ENCODE peak calls at places on chromosomes 1 and 21, in ten cellular contexts. G is KBM-7; S is HT-29; M is EL; W is NCI-H1092 treated with DMSO at 0.1 percent for 48 hours; X is NCI-H2107; F is testis; Z is activated T-helper 1 cell treated with Interleukin-2 at 50 U/mL for 16 hours; U is stimulated activated naive CD8-positive, alpha-beta T cell treated with anti-CD3 and anti-CD28 coated beads, Interleukin-15, Interleukin-2, amounts not matched to agents 100 U/mL and 50 U/mL, for 24 hours; H is stimulated activated CD8-positive, alpha-beta memory T cell treated with anti-CD3 and anti-CD28 coated beads, Interleukin-4, amount 100 ng/mL, for 1 hour. K is an unnamed sample.
A peak's percentile ranks its signal among the peaks of the same experiment; 100 is the strongest.

GRCh38 chr1:64898107-64898861 is 68.1 kb downstream of the JAK1 start:
- DNase-seq in M (peak; percentile 96), H (no peak), G (no peak), Z (peak; percentile 24), X (no peak), W (no peak), U (peak; percentile 37), S (peak; percentile 89), F (peak; percentile 88), K (no peak)

GRCh38 chr1:182249201-182249676 is 142.4 kb downstream of the GLUL start:
- DNase-seq in U (peak; percentile 32), S (peak; percentile 93), W (no peak), H (no peak), F (no peak), M (no peak), G (no peak), Z (no peak), X (no peak), K (peak; percentile 68)

GRCh38 chr1:170461362-170461761 is 70.6 kb upstream of the GORAB start:
- DNase-seq in U (no peak), M (peak; percentile 74), X (no peak), W (no peak), F (no peak), S (no peak), Z (no peak), H (no peak), G (no peak), K (no peak)

GRCh38 chr1:168879906-168880734 is 151.1 kb upstream of the DPT start:
- DNase-seq in X (peak; percentile 64), M (no peak), Z (no peak), U (no peak), S (peak; percentile 54), H (no peak), W (no peak), G (no peak), F (peak; percentile 30), K (no peak)

GRCh38 chr1:77796695-77797405 is 17.4 kb downstream of the MIGA1 start:
- DNase-seq in S (peak; percentile 9), F (no peak), X (no peak), Z (no peak), G (no peak), M (no peak), U (no peak), W (no peak), H (no peak), K (no peak)

GRCh38 chr21:42423197-42423675 is 19.5 kb downstream of the UBASH3A start:
- DNase-seq in M (no peak), U (peak; percentile 62), S (no peak), W (no peak), H (no peak), Z (no peak), G (no peak), F (no peak), X (no peak), K (peak; percentile 76)

GRCh38 chr1:36386262-36387140 is 777 bp upstream of the STK40 start:
- DNase-seq in M (peak; percentile 100), G (peak; percentile 96), W (peak; percentile 64), H (peak; percentile 60), X (peak; percentile 73), Z (peak; percentile 82), F (peak; percentile 93), S (peak; percentile 95), U (peak; percentile 89), K (peak; percentile 90)

GRCh38 chr1:177983824-177984528 is 14.1 kb upstream of the SEC16B start:
- DNase-seq in Z (no peak), U (no peak), W (peak; percentile 76), G (no peak), H (no peak), M (peak; percentile 87), S (no peak), F (peak; percentile 60), X (no peak), K (no peak)

GRCh38 chr1:85584264-85584781 is 3.8 kb downstream of the CCN1 start:
- DNase-seq in U (no peak), M (peak; percentile 97), S (peak; percentile 23), H (no peak), F (no peak), G (no peak), W (no peak), Z (no peak), X (no peak), K (no peak)

GRCh38 chr21:43196789-43197188 is 28.0 kb downstream of the CRYAA start:
- DNase-seq in W (no peak), H (no peak), U (no peak), M (no peak), S (no peak), X (peak; percentile 23), Z (no peak), F (peak; percentile 82), G (no peak), K (peak; percentile 30)

GRCh38 chr1:81703352-81703735 is 97.4 kb upstream of the ADGRL2 start:
- DNase-seq in W (no peak), S (peak; percentile 32), F (no peak), H (no peak), M (peak; percentile 80), G (no peak), U (no peak), Z (no peak), X (no peak), K (no peak)

GRCh38 chr1:81846630-81847029 is 45.9 kb downstream of the ADGRL2 start:
- DNase-seq in W (no peak), M (no peak), X (no peak), U (no peak), Z (no peak), F (no peak), H (no peak), G (no peak), S (peak; percentile 7), K (no peak)

GRCh38 chr1:213759359-213760181 is 228.2 kb upstream of the PROX1 start:
- DNase-seq in H (no peak), F (no peak), G (no peak), W (peak; percentile 86), S (no peak), M (no peak), X (no peak), Z (no peak), U (no peak), K (no peak)

GRCh38 chr1:83545450-83545849 is 453.5 kb downstream of the TTLL7 start:
- DNase-seq in G (peak; percentile 34), Z (no peak), F (no peak), M (no peak), X (no peak), S (peak; percentile 61), H (no peak), U (no peak), W (no peak), K (no peak)

GRCh38 chr1:163094589-163094988 is 25.4 kb downstream of the RGS4 start:
- DNase-seq in X (no peak), Z (no peak), U (no peak), M (no peak), W (no peak), G (no peak), S (no peak), F (no peak), H (no peak), K (no peak)

GRCh38 chr1:162093095-162093494 is 23.6 kb downstream of the NOS1AP start:
- DNase-seq in M (no peak), U (no peak), G (no peak), W (no peak), Z (no peak), F (no peak), S (no peak), X (no peak), H (no peak), K (no peak)

GRCh38 chr1:236522937-236523703 is 662 bp upstream of the LGALS8 start:
- DNase-seq in S (peak; percentile 59), W (peak; percentile 58), M (no peak), H (no peak), F (peak; percentile 66), U (peak; percentile 11), X (no peak), G (no peak), Z (no peak), K (peak; percentile 61)

GRCh38 chr21:44065428-44065827 is 41.8 kb upstream of the PWP2 start:
- DNase-seq in G (peak; percentile 51), W (no peak), S (no peak), U (peak; percentile 71), M (peak; percentile 12), F (no peak), Z (peak; percentile 63), X (no peak), H (peak; percentile 49), K (peak; percentile 81)

GRCh38 chr1:40435471-40435870 is 14.8 kb upstream of the ZFP69B start:
- DNase-seq in U (no peak), H (no peak), M (no peak), X (no peak), W (no peak), S (no peak), F (no peak), Z (no peak), G (no peak), K (no peak)

GRCh38 chr1:190067592-190067991 is 410.1 kb downstream of the BRINP3 start:
- DNase-seq in H (no peak), S (peak; percentile 24), F (no peak), X (no peak), M (peak; percentile 1), W (no peak), Z (no peak), G (no peak), U (no peak), K (no peak)

GRCh38 chr1:243924188-243924587 is 74.1 kb upstream of the AKT3 start:
- DNase-seq in X (no peak), Z (no peak), U (no peak), W (no peak), S (no peak), M (peak; percentile 89), F (no peak), H (no peak), G (no peak), K (no peak)

GRCh38 chr1:30758785-30759380 is 1.3 kb upstream of the LAPTM5 start:
- DNase-seq in G (peak; percentile 58), X (no peak), S (peak; percentile 28), M (peak; percentile 40), W (no peak), Z (no peak), H (no peak), F (no peak), U (peak; percentile 58), K (peak; percentile 61)

GRCh38 chr1:209692745-209693504 is 11.7 kb upstream of the HSD11B1 start:
- DNase-seq in U (peak; percentile 86), M (peak; percentile 79), W (peak; percentile 77), H (peak; percentile 45), Z (peak; percentile 46), G (peak; percentile 68), F (peak; percentile 82), S (peak; percentile 86), X (peak; percentile 70), K (peak; percentile 84)

GRCh38 chr1:66316464-66317155 is 217.3 kb upstream of the SGIP1 start:
- DNase-seq in W (no peak), F (no peak), X (no peak), G (no peak), Z (no peak), U (no peak), M (no peak), S (no peak), H (no peak), K (no peak)

GRCh38 chr1:170010443-170010842 is 64.1 kb downstream of the KIFAP3 start:
- DNase-seq in W (peak; percentile 35), F (peak; percentile 77), G (peak; percentile 28), H (no peak), Z (no peak), U (no peak), S (peak; percentile 80), X (no peak), M (peak; percentile 52), K (no peak)

GRCh38 chr1:241972703-241973375 is 15.3 kb downstream of the BECN2 start:
- DNase-seq in G (no peak), U (no peak), M (peak; percentile 61), Z (no peak), S (no peak), H (no peak), F (no peak), X (no peak), W (no peak), K (no peak)

GRCh38 chr21:40923361-40923760 is 76.4 kb upstream of the DSCAM start:
- DNase-seq in W (no peak), M (no peak), F (no peak), G (no peak), H (no peak), Z (no peak), S (no peak), X (no peak), U (no peak), K (no peak)

GRCh38 chr1:206930210-206930798 is 8.6 kb upstream of the FCMR start:
- DNase-seq in X (no peak), U (peak; percentile 81), S (no peak), W (no peak), G (no peak), M (no peak), H (no peak), Z (no peak), F (no peak), K (peak; percentile 73)